ENCODE peak calls at places on chromosome 16, in nine cellular contexts. E is activated effector memory CD4-positive, alpha-beta T cell treated with anti-CD3 and anti-CD28 coated beads, Interleukin-2, amount 50 U/mL, for 16 hours; J is fibroblast of lung; R is esophagus muscularis mucosa; A is AG08395; K is MM.1S; C is stimulated activated CD8-positive, alpha-beta memory T cell treated with anti-CD3 and anti-CD28 coated beads, Interleukin-4, amount 100 ng/mL, for 1 hour; T is MCF 10A; H is NCI-H2081. P is an unnamed sample.
A peak's percentile ranks its signal among the peaks of the same experiment; 100 is the strongest.

GRCh38 chr16:20897253-20897896 is 2.8 kb downstream of the DCUN1D3 start:
- DNase-seq in E (no peak), J (peak; percentile 76), R (no peak), A (peak; percentile 29), K (no peak), C (no peak), T (peak; percentile 74), H (no peak), P (no peak)

GRCh38 chr16:67101301-67101675 is 8.5 kb upstream of the PHAF1 start:
- DNase-seq in E (no peak), J (peak; percentile 78), R (no peak), A (peak; percentile 24), K (no peak), C (no peak), T (no peak), H (no peak), P (no peak)

GRCh38 chr16:30367349-30368009 is 2.8 kb downstream of the TBC1D10B start:
- DNase-seq in E (no peak), J (no peak), R (no peak), A (no peak), K (no peak), C (no peak), T (no peak), H (no peak), P (no peak)

GRCh38 chr16:72934661-72935403 is 113.1 kb downstream of the ZFHX3 start:
- DNase-seq in E (peak; percentile 21), J (peak; percentile 73), R (no peak), A (no peak), K (no peak), C (no peak), T (peak; percentile 46), H (no peak), P (no peak)

GRCh38 chr16:57530531-57531252 is 5.7 kb downstream of the CCDC102A start:
- DNase-seq in E (no peak), J (no peak), R (no peak), A (no peak), K (no peak), C (no peak), T (no peak), H (no peak), P (no peak)

GRCh38 chr16:31429314-31429713 is 1.2 kb upstream of the COX6A2 start:
- DNase-seq in E (no peak), J (no peak), R (no peak), A (no peak), K (no peak), C (no peak), T (no peak), H (no peak), P (no peak)

GRCh38 chr16:22664561-22664997 is 149.4 kb upstream of the HS3ST2 start:
- DNase-seq in E (peak; percentile 24), J (no peak), R (no peak), A (no peak), K (no peak), C (no peak), T (no peak), H (no peak), P (no peak)

GRCh38 chr16:83400234-83400633 is 407.5 kb upstream of the HSBP1 start:
- DNase-seq in E (no peak), J (no peak), R (no peak), A (no peak), K (no peak), C (no peak), T (peak; percentile 8), H (no peak), P (no peak)

GRCh38 chr16:72371307-72372081 is 199.5 kb upstream of the PMFBP1 start:
- DNase-seq in E (no peak), J (peak; percentile 72), R (no peak), A (peak; percentile 32), K (no peak), C (no peak), T (peak; percentile 53), H (peak; percentile 41), P (no peak)

GRCh38 chr16:46629331-46629843 is 8.2 kb upstream of the SHCBP1 start:
- DNase-seq in E (no peak), J (peak; percentile 49), R (no peak), A (peak; percentile 72), K (peak; percentile 49), C (no peak), T (peak; percentile 68), H (peak; percentile 2), P (peak; percentile 27)

GRCh38 chr16:14579266-14579665 is 50.8 kb downstream of the PARN start:
- DNase-seq in E (no peak), J (no peak), R (no peak), A (no peak), K (no peak), C (no peak), T (no peak), H (no peak), P (no peak)

GRCh38 chr16:81645303-81645702 is 133.8 kb upstream of the PLCG2 start:
- DNase-seq in E (no peak), J (peak; percentile 97), R (no peak), A (peak; percentile 93), K (no peak), C (no peak), T (peak; percentile 67), H (peak; percentile 88), P (no peak)

GRCh38 chr16:1048442-1049112 is 24.0 kb upstream of the SSTR5 start:
- DNase-seq in E (no peak), J (peak; percentile 17), R (no peak), A (peak; percentile 67), K (no peak), C (no peak), T (no peak), H (peak; percentile 16), P (no peak)

GRCh38 chr16:10256855-10257641 is 74.8 kb upstream of the GRIN2A start:
- DNase-seq in E (peak; percentile 79), J (peak; percentile 5), R (no peak), A (peak; percentile 57), K (peak; percentile 38), C (peak; percentile 13), T (peak; percentile 46), H (no peak), P (no peak)

GRCh38 chr16:74666425-74667214 is at the start of gene RFWD3:
- DNase-seq in E (peak; percentile 98), J (peak; percentile 98), R (peak; percentile 99), A (peak; percentile 100), K (peak; percentile 95), C (peak; percentile 93), T (peak; percentile 98), H (peak; percentile 97), P (peak; percentile 91)

GRCh38 chr16:10668322-10669045 is 26.2 kb downstream of the TEKT5 start:
- DNase-seq in E (no peak), J (peak; percentile 10), R (no peak), A (peak; percentile 49), K (peak; percentile 18), C (no peak), T (peak; percentile 28), H (no peak), P (no peak)

GRCh38 chr16:72932677-72933335 is 115.1 kb downstream of the ZFHX3 start:
- DNase-seq in E (no peak), J (no peak), R (no peak), A (no peak), K (no peak), C (no peak), T (no peak), H (no peak), P (no peak)

P was measured in GOT3.